ENCODE peak calls at places on chromosomes 13 and 19, in eight cellular contexts. One of them, this sample, is unnamed.

GRCh38 chr19:51688665-51689571 is 4.2 kb upstream of the SPACA6 start:
- DNase-seq in left ventricle myocardium inferior: peak
- DNase-seq in BJ: peak
- DNase-seq in kidney: peak
- DNase-seq in activated T-helper 1 cell treated with anti-CD3 and anti-CD28 coated beads, Interleukin-2, amount 50 U/mL, for 16 hours: no peak
- DNase-seq in neuronal stem cell: peak
- DNase-seq in tibial artery: peak
- DNase-seq in cardiac fibroblast: peak
- DNase-seq in this sample: peak

GRCh38 chr13:113926951-113927660 is 46.8 kb downstream of the C13orf46 start:
- DNase-seq in kidney: no peak
- DNase-seq in cardiac fibroblast: no peak
- DNase-seq in neuronal stem cell: no peak
- DNase-seq in tibial artery: peak
- DNase-seq in BJ: no peak
- DNase-seq in left ventricle myocardium inferior: peak
- DNase-seq in activated T-helper 1 cell treated with anti-CD3 and anti-CD28 coated beads, Interleukin-2, amount 50 U/mL, for 16 hours: no peak
- DNase-seq in this sample: no peak

GRCh38 chr13:110771194-110771593 is 57.7 kb downstream of the ING1 start:
- DNase-seq in neuronal stem cell: no peak
- DNase-seq in tibial artery: no peak
- DNase-seq in cardiac fibroblast: peak
- DNase-seq in BJ: no peak
- DNase-seq in kidney: no peak
- DNase-seq in left ventricle myocardium inferior: no peak
- DNase-seq in activated T-helper 1 cell treated with anti-CD3 and anti-CD28 coated beads, Interleukin-2, amount 50 U/mL, for 16 hours: no peak
- DNase-seq in this sample: no peak

GRCh38 chr19:18853755-18854427 is 22.1 kb downstream of the UPF1 start:
- DNase-seq in left ventricle myocardium inferior: no peak
- DNase-seq in BJ: no peak
- DNase-seq in cardiac fibroblast: no peak
- DNase-seq in neuronal stem cell: no peak
- DNase-seq in tibial artery: no peak
- DNase-seq in kidney: no peak
- DNase-seq in activated T-helper 1 cell treated with anti-CD3 and anti-CD28 coated beads, Interleukin-2, amount 50 U/mL, for 16 hours: no peak
- DNase-seq in this sample: no peak

GRCh38 chr13:30711375-30711774 is 24.0 kb upstream of the ALOX5AP start:
- DNase-seq in activated T-helper 1 cell treated with anti-CD3 and anti-CD28 coated beads, Interleukin-2, amount 50 U/mL, for 16 hours: no peak
- DNase-seq in left ventricle myocardium inferior: no peak
- DNase-seq in cardiac fibroblast: peak
- DNase-seq in neuronal stem cell: no peak
- DNase-seq in BJ: no peak
- DNase-seq in tibial artery: no peak
- DNase-seq in kidney: no peak
- DNase-seq in this sample: no peak

GRCh38 chr19:51808333-51808986 is 13.5 kb downstream of the FPR3 start:
- DNase-seq in neuronal stem cell: no peak
- DNase-seq in left ventricle myocardium inferior: no peak
- DNase-seq in cardiac fibroblast: peak
- DNase-seq in BJ: no peak
- DNase-seq in tibial artery: no peak
- DNase-seq in kidney: no peak
- DNase-seq in activated T-helper 1 cell treated with anti-CD3 and anti-CD28 coated beads, Interleukin-2, amount 50 U/mL, for 16 hours: no peak
- DNase-seq in this sample: no peak

GRCh38 chr13:29924482-29924884 is 74.1 kb upstream of the UBL3 start:
- DNase-seq in BJ: no peak
- DNase-seq in left ventricle myocardium inferior: no peak
- DNase-seq in neuronal stem cell: no peak
- DNase-seq in tibial artery: no peak
- DNase-seq in kidney: no peak
- DNase-seq in cardiac fibroblast: peak
- DNase-seq in activated T-helper 1 cell treated with anti-CD3 and anti-CD28 coated beads, Interleukin-2, amount 50 U/mL, for 16 hours: no peak
- DNase-seq in this sample: no peak

GRCh38 chr19:33522371-33522662 is 726 bp upstream of the PEPD start:
- DNase-seq in activated T-helper 1 cell treated with anti-CD3 and anti-CD28 coated beads, Interleukin-2, amount 50 U/mL, for 16 hours: no peak
- DNase-seq in kidney: no peak
- DNase-seq in BJ: no peak
- DNase-seq in cardiac fibroblast: no peak
- DNase-seq in tibial artery: no peak
- DNase-seq in left ventricle myocardium inferior: no peak
- DNase-seq in neuronal stem cell: no peak
- DNase-seq in this sample: no peak

GRCh38 chr19:54469496-54469934 is 3.6 kb downstream of the CDC42EP5 start:
- DNase-seq in BJ: no peak
- DNase-seq in left ventricle myocardium inferior: peak
- DNase-seq in activated T-helper 1 cell treated with anti-CD3 and anti-CD28 coated beads, Interleukin-2, amount 50 U/mL, for 16 hours: no peak
- DNase-seq in cardiac fibroblast: no peak
- DNase-seq in neuronal stem cell: no peak
- DNase-seq in tibial artery: no peak
- DNase-seq in kidney: peak
- DNase-seq in this sample: no peak

GRCh38 chr19:51830263-51830662 is 35.3 kb downstream of the FPR3 start:
- DNase-seq in cardiac fibroblast: peak
- DNase-seq in tibial artery: no peak
- DNase-seq in BJ: no peak
- DNase-seq in left ventricle myocardium inferior: no peak
- DNase-seq in activated T-helper 1 cell treated with anti-CD3 and anti-CD28 coated beads, Interleukin-2, amount 50 U/mL, for 16 hours: no peak
- DNase-seq in neuronal stem cell: no peak
- DNase-seq in kidney: no peak
- DNase-seq in this sample: no peak

GRCh38 chr13:30739646-30740642 is 4.6 kb downstream of the ALOX5AP start:
- DNase-seq in neuronal stem cell: no peak
- DNase-seq in BJ: no peak
- DNase-seq in cardiac fibroblast: peak
- DNase-seq in activated T-helper 1 cell treated with anti-CD3 and anti-CD28 coated beads, Interleukin-2, amount 50 U/mL, for 16 hours: peak
- DNase-seq in left ventricle myocardium inferior: no peak
- DNase-seq in tibial artery: no peak
- DNase-seq in kidney: no peak
- DNase-seq in this sample: no peak

GRCh38 chr13:29922281-29922821 is 71.9 kb upstream of the UBL3 start:
- DNase-seq in left ventricle myocardium inferior: no peak
- DNase-seq in cardiac fibroblast: peak
- DNase-seq in tibial artery: no peak
- DNase-seq in neuronal stem cell: no peak
- DNase-seq in BJ: no peak
- DNase-seq in kidney: no peak
- DNase-seq in activated T-helper 1 cell treated with anti-CD3 and anti-CD28 coated beads, Interleukin-2, amount 50 U/mL, for 16 hours: no peak
- DNase-seq in this sample: no peak

GRCh38 chr19:35908010-35908441 is at the start of gene TYROBP:
- DNase-seq in kidney: peak
- DNase-seq in cardiac fibroblast: no peak
- DNase-seq in neuronal stem cell: no peak
- DNase-seq in BJ: no peak
- DNase-seq in activated T-helper 1 cell treated with anti-CD3 and anti-CD28 coated beads, Interleukin-2, amount 50 U/mL, for 16 hours: no peak
- DNase-seq in left ventricle myocardium inferior: peak
- DNase-seq in tibial artery: no peak
- DNase-seq in this sample: no peak

GRCh38 chr13:75902166-75903104 is 266.3 kb downstream of the LMO7 start:
- DNase-seq in cardiac fibroblast: no peak
- DNase-seq in left ventricle myocardium inferior: no peak
- DNase-seq in kidney: no peak
- DNase-seq in BJ: no peak
- DNase-seq in neuronal stem cell: no peak
- DNase-seq in tibial artery: no peak
- DNase-seq in activated T-helper 1 cell treated with anti-CD3 and anti-CD28 coated beads, Interleukin-2, amount 50 U/mL, for 16 hours: no peak
- DNase-seq in this sample: no peak

GRCh38 chr13:108176685-108177274 is 38.6 kb downstream of the LIG4 start:
- DNase-seq in kidney: no peak
- DNase-seq in cardiac fibroblast: peak
- DNase-seq in neuronal stem cell: no peak
- DNase-seq in BJ: no peak
- DNase-seq in left ventricle myocardium inferior: no peak
- DNase-seq in tibial artery: no peak
- DNase-seq in activated T-helper 1 cell treated with anti-CD3 and anti-CD28 coated beads, Interleukin-2, amount 50 U/mL, for 16 hours: peak
- DNase-seq in this sample: no peak

GRCh38 chr19:6761053-6761676 is 6.1 kb downstream of the SH2D3A start:
- DNase-seq in kidney: peak
- DNase-seq in neuronal stem cell: no peak
- DNase-seq in tibial artery: no peak
- DNase-seq in BJ: no peak
- DNase-seq in activated T-helper 1 cell treated with anti-CD3 and anti-CD28 coated beads, Interleukin-2, amount 50 U/mL, for 16 hours: no peak
- DNase-seq in cardiac fibroblast: no peak
- DNase-seq in left ventricle myocardium inferior: no peak
- DNase-seq in this sample: no peak

GRCh38 chr19:23522431-23522830 is 127.2 kb upstream of the ZNF91 start:
- DNase-seq in cardiac fibroblast: no peak
- DNase-seq in BJ: no peak
- DNase-seq in activated T-helper 1 cell treated with anti-CD3 and anti-CD28 coated beads, Interleukin-2, amount 50 U/mL, for 16 hours: no peak
- DNase-seq in left ventricle myocardium inferior: no peak
- DNase-seq in neuronal stem cell: no peak
- DNase-seq in kidney: no peak
- DNase-seq in tibial artery: no peak
- DNase-seq in this sample: no peak

GRCh38 chr19:17706750-17707181 is 12.5 kb upstream of the MAP1S start:
- DNase-seq in left ventricle myocardium inferior: no peak
- DNase-seq in cardiac fibroblast: peak
- DNase-seq in neuronal stem cell: no peak
- DNase-seq in activated T-helper 1 cell treated with anti-CD3 and anti-CD28 coated beads, Interleukin-2, amount 50 U/mL, for 16 hours: no peak
- DNase-seq in BJ: no peak
- DNase-seq in tibial artery: no peak
- DNase-seq in kidney: no peak
- DNase-seq in this sample: no peak

GRCh38 chr13:102729560-102730275 is 34.9 kb upstream of the METTL21C start:
- DNase-seq in left ventricle myocardium inferior: no peak
- DNase-seq in kidney: no peak
- DNase-seq in neuronal stem cell: no peak
- DNase-seq in cardiac fibroblast: peak
- DNase-seq in tibial artery: no peak
- DNase-seq in activated T-helper 1 cell treated with anti-CD3 and anti-CD28 coated beads, Interleukin-2, amount 50 U/mL, for 16 hours: no peak
- DNase-seq in BJ: no peak
- DNase-seq in this sample: peak

GRCh38 chr13:49836516-49836915 is 44.0 kb upstream of the KPNA3 start:
- DNase-seq in cardiac fibroblast: no peak
- DNase-seq in neuronal stem cell: peak
- DNase-seq in kidney: no peak
- DNase-seq in tibial artery: no peak
- DNase-seq in BJ: no peak
- DNase-seq in left ventricle myocardium inferior: no peak
- DNase-seq in activated T-helper 1 cell treated with anti-CD3 and anti-CD28 coated beads, Interleukin-2, amount 50 U/mL, for 16 hours: no peak
- DNase-seq in this sample: no peak

GRCh38 chr19:44657211-44657921 is 13.7 kb downstream of the PVR start:
- DNase-seq in activated T-helper 1 cell treated with anti-CD3 and anti-CD28 coated beads, Interleukin-2, amount 50 U/mL, for 16 hours: peak
- DNase-seq in left ventricle myocardium inferior: peak
- DNase-seq in cardiac fibroblast: peak
- DNase-seq in BJ: no peak
- DNase-seq in neuronal stem cell: peak
- DNase-seq in kidney: peak
- DNase-seq in tibial artery: peak
- DNase-seq in this sample: no peak

GRCh38 chr13:102280366-102280765 is 121.5 kb downstream of the FGF14 start:
- DNase-seq in BJ: no peak
- DNase-seq in left ventricle myocardium inferior: no peak
- DNase-seq in cardiac fibroblast: no peak
- DNase-seq in activated T-helper 1 cell treated with anti-CD3 and anti-CD28 coated beads, Interleukin-2, amount 50 U/mL, for 16 hours: no peak
- DNase-seq in neuronal stem cell: peak
- DNase-seq in tibial artery: no peak
- DNase-seq in kidney: no peak
- DNase-seq in this sample: no peak

GRCh38 chr19:39173502-39173991 is 23.2 kb upstream of the NCCRP1 start:
- DNase-seq in kidney: peak
- DNase-seq in cardiac fibroblast: no peak
- DNase-seq in BJ: no peak
- DNase-seq in neuronal stem cell: no peak
- DNase-seq in left ventricle myocardium inferior: no peak
- DNase-seq in tibial artery: no peak
- DNase-seq in activated T-helper 1 cell treated with anti-CD3 and anti-CD28 coated beads, Interleukin-2, amount 50 U/mL, for 16 hours: no peak
- DNase-seq in this sample: no peak